ENCODE peak calls at places on chromosomes 13 and 19, in seven cellular contexts. Y, W, A, K, I, N and L are unnamed samples.

GRCh38 chr13:36758345-36758744 is 60.7 kb upstream of the RFXAP start:
- DNase-seq in Y (no peak), W (no peak), A (no peak), K (no peak), I (no peak), N (no peak), L (no peak)

GRCh38 chr13:98411013-98411412 is 165.9 kb downstream of the STK24 start:
- DNase-seq in Y (no peak), W (no peak), A (no peak), K (no peak), I (no peak), N (no peak), L (no peak)

GRCh38 chr13:26838821-26839220 is 78.2 kb upstream of the GPR12 start:
- DNase-seq in Y (no peak), W (no peak), A (no peak), K (no peak), I (no peak), N (no peak), L (no peak)

GRCh38 chr19:43476606-43477005 is 11.2 kb upstream of the LYPD3 start:
- DNase-seq in Y (peak), W (peak), A (peak), K (no peak), I (peak), N (peak), L (no peak)

GRCh38 chr13:44726777-44727176 is 150.6 kb upstream of the TSC22D1 start:
- DNase-seq in Y (no peak), W (no peak), A (no peak), K (no peak), I (no peak), N (no peak), L (no peak)

GRCh38 chr19:29671393-29672076 is 6.3 kb downstream of the PLEKHF1 start:
- DNase-seq in Y (peak), W (peak), A (peak), K (no peak), I (no peak), N (peak), L (peak)

GRCh38 chr19:8017808-8018207 is 12.4 kb upstream of the ELAVL1 start:
- DNase-seq in Y (no peak), W (no peak), A (no peak), K (no peak), I (no peak), N (no peak), L (peak)

GRCh38 chr13:113428871-113429607 is 24.2 kb downstream of the ADPRHL1 start:
- DNase-seq in Y (no peak), W (no peak), A (no peak), K (no peak), I (no peak), N (no peak), L (no peak)

GRCh38 chr19:51552996-51553725 is 17.9 kb upstream of the ZNF175 start:
- DNase-seq in Y (peak), W (peak), A (peak), K (no peak), I (peak), N (peak), L (peak)

DNA sequence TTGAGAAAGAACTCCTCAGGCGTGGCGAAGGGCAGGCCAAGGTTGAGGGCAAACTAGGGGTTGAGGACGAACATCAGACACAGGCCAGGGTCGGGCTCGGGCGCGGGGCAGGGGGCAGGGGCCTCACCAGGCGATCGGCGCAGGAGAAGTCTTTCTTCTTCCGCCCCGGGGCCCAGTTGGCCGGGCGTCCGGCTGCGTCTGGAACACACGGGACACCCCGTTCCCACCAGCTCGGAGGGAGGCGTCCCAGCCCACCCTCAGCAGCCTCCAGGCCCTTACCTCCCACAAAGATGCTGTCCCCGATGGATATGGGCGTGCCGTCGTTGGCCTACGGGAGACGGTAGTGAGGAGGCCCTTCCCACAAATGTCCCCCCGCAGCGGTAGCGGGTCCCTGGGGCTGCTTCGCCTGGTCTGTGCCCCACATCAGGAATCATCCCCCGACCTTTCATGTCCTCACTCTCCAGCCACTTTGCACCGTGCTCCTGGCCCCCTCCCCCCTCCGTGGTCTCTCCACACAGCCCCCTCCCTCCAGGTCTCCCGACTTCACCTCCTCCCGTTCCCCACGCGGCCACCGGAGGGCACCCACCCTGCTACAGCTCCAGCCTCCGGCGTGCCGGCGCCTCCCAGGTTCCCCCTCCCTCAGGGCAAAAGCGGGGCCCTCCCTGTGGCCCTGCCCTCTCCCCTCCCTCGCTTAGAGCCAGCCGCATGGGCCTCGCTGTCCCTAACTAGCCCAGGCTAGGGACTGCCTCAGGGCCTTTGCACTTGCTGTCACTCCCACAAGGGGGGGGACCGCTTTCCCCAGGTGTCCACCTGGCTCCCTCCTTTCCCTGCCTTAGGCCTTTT is 4.7 kb downstream of the PNKP start:
- DNase-seq in Y (no peak), W (no peak), A (no peak), K (peak), I (no peak), N (no peak), L (no peak)
- TF ChIP-seq CTCF in Y (peak), W (no peak), A (peak), K (no peak), I (peak), N (no peak), L (no peak)

GRCh38 chr19:55525289-55526101 is 11.4 kb downstream of the SBK2 start:
- DNase-seq in Y (no peak), W (no peak), A (no peak), K (no peak), I (no peak), N (no peak), L (no peak)

GRCh38 chr19:55527197-55528029 is 9.5 kb downstream of the SBK2 start:
- DNase-seq in Y (no peak), W (no peak), A (no peak), K (no peak), I (no peak), N (no peak), L (no peak)

GRCh38 chr19:55526216-55527196 is 10.4 kb downstream of the SBK2 start:
- DNase-seq in Y (peak), W (peak), A (peak), K (no peak), I (no peak), N (peak), L (peak)

GRCh38 chr19:55529636-55530230 is 7.2 kb downstream of the SBK2 start:
- DNase-seq in Y (no peak), W (no peak), A (no peak), K (no peak), I (no peak), N (no peak), L (no peak)

DNA sequence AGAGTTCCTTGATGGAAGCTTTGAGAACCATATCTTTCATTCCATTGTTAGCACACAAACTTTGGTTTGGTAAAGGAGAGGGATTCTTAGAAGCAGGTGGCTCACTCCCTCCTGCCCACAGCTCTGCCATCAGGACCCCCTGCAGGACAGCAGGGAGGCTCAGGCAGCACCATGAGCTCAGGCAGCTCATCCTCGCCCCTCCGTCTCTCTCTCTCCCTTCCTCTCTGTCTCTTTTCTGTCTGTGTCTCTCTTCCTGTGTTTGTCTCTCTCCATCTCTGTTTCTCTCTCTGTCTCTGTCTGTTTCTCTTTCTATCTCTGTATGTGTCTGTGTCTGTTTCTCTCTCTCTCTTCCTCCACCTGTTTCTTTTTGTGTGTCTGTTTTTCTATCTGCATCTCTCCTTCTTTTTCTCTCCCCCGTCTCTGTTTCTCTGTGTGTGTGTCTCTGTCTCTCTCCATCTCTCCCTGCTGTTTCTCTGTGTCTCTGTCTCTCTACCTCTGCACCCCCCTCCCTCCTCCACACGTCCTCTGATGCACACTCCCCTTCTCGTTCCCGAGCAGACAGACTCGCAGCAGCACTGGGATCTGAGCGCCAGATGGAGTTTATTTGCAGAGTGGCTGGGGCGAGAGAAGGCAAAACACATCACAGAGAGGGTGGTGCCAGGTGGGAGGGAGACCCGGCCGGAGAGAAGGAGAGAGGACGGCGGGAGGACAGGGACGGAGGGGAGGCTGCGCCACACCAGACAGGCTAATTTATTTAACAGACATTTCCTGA is 8.7 kb downstream of the SBK2 start:
- DNase-seq in Y (peak), W (no peak), A (no peak), K (no peak), I (no peak), N (no peak), L (no peak)
- TF ChIP-seq CTCF in Y (peak), W (no peak), A (no peak), K (no peak), I (no peak), N (no peak), L (no peak)

GRCh38 chr19:42355896-42356295 is 30.5 kb downstream of the MEGF8 start:
- DNase-seq in Y (no peak), W (no peak), A (no peak), K (no peak), I (no peak), N (no peak), L (no peak)
- TF ChIP-seq CTCF in Y (no peak), W (no peak), A (no peak), K (no peak), I (no peak), N (no peak), L (no peak)

GRCh38 chr13:52652980-52653303 is 306 bp downstream of the SUGT1 start:
- DNase-seq in Y (no peak), W (no peak), A (no peak), K (no peak), I (no peak), N (no peak), L (no peak)
- TF ChIP-seq CTCF in Y (no peak), W (no peak), A (no peak), K (peak), I (no peak), N (no peak), L (no peak)

GRCh38 chr19:12669272-12670158 is 2.9 kb downstream of the WDR83 start:
- DNase-seq in Y (peak), W (peak), A (peak), K (peak), I (peak), N (peak), L (peak)
- TF ChIP-seq CTCF in Y (peak), W (no peak), A (no peak), K (no peak), I (no peak), N (no peak), L (no peak)

GRCh38 chr19:23436318-23436717 is 41.0 kb upstream of the ZNF91 start:
- DNase-seq in Y (no peak), W (no peak), A (no peak), K (no peak), I (no peak), N (no peak), L (no peak)
- TF ChIP-seq CTCF in Y (peak), W (no peak), A (peak), K (no peak), I (peak), N (peak), L (peak)

GRCh38 chr19:23440207-23440606 is 44.9 kb upstream of the ZNF91 start:
- DNase-seq in Y (no peak), W (no peak), A (no peak), K (no peak), I (no peak), N (no peak), L (no peak)
- TF ChIP-seq CTCF in Y (peak), W (no peak), A (peak), K (no peak), I (no peak), N (peak), L (no peak)

GRCh38 chr13:67366533-67366932 is 136.4 kb upstream of the PCDH9 start:
- DNase-seq in Y (peak), W (no peak), A (peak), K (no peak), I (no peak), N (peak), L (no peak)
- TF ChIP-seq CTCF in Y (peak), W (peak), A (peak), K (no peak), I (no peak), N (peak), L (no peak)

DNA sequence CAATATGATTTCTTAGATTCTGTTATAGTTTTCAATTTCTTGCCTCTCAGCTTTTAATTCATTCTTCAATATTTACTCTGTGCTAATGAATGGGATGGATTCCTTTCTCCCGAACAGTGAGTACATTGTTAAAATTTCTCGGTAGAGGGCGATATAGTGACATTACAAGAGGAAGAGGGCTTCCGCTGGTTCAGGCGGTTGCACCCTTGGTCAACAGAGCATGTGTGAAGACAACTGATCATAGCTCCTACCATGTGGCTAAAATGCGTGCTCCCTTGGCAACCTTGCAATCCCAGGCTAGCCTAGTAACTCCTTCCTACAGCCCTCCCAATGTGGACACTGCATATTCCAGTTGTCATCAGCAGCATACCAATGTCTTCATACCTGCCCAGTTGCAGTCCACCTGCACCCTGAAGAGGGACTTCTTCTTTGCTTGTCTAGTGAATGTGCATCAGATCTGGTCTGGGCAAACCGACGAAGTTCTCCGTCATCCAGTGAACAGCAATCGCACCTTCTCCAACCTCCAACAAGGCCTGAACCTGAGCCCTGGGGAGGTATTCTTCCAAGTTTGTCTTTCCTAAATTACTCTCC is 653.0 kb upstream of the GPC6 start:
- DNase-seq in Y (peak), W (peak), A (peak), K (no peak), I (no peak), N (peak), L (no peak)
- TF ChIP-seq CTCF in Y (peak), W (peak), A (peak), K (no peak), I (no peak), N (peak), L (no peak)